ENCODE peak calls at places on chromosomes 12 and 14, in ten cellular contexts. H is cardiac muscle cell, J is stomach, D is HepG2, E is body of pancreas, C is heart right ventricle, U is right lobe of liver, Z is tibial nerve, P is lower lobe of right lung, A is ovary. V is an unnamed sample.

GRCh38 chr14:61662437-61663311 is 32.6 kb upstream of the HIF1A start:
- DNase-seq in A (no peak), C (no peak), U (no peak), E (peak; percentile 24), H (peak; percentile 80), D (peak; percentile 59), P (no peak), Z (no peak), J (peak; percentile 35), V (no peak)

GRCh38 chr12:82176761-82177490 is 181.3 kb downstream of the CCDC59 start:
- DNase-seq in U (no peak), C (no peak), P (no peak), H (no peak), Z (no peak), A (no peak), E (no peak), J (no peak), D (no peak), V (no peak)

GRCh38 chr14:92339426-92339825 is 16.5 kb downstream of the SLC24A4 start:
- DNase-seq in H (no peak), D (no peak), J (no peak), P (no peak), Z (no peak), U (no peak), A (no peak), C (no peak), E (no peak), V (no peak)

GRCh38 chr12:99200711-99201384 is 446.7 kb upstream of the GARIN6 start:
- DNase-seq in H (no peak), E (no peak), U (no peak), Z (no peak), A (no peak), C (no peak), P (no peak), J (no peak), D (no peak), V (no peak)

GRCh38 chr12:26496170-26496569 is 300.8 kb downstream of the SSPN start:
- DNase-seq in H (peak; percentile 34), E (no peak), J (no peak), C (no peak), P (no peak), D (no peak), Z (no peak), A (no peak), U (no peak), V (no peak)

GRCh38 chr14:103871596-103872480 is 24.5 kb upstream of the PPP1R13B start:
- DNase-seq in E (peak; percentile 96), J (peak; percentile 91), Z (no peak), U (peak; percentile 85), A (no peak), C (peak; percentile 76), P (peak; percentile 87), D (no peak), H (peak; percentile 46), V (no peak)

GRCh38 chr12:103455020-103455763 is 40.6 kb downstream of the C12orf42 start:
- DNase-seq in U (no peak), A (no peak), E (no peak), J (no peak), Z (no peak), D (no peak), C (no peak), H (no peak), P (no peak), V (no peak)

GRCh38 chr12:3204143-3204542 is 127.0 kb downstream of the TSPAN9 start:
- DNase-seq in U (no peak), C (peak; percentile 62), Z (no peak), H (no peak), E (no peak), A (no peak), J (no peak), D (no peak), P (no peak), V (no peak)

DNA sequence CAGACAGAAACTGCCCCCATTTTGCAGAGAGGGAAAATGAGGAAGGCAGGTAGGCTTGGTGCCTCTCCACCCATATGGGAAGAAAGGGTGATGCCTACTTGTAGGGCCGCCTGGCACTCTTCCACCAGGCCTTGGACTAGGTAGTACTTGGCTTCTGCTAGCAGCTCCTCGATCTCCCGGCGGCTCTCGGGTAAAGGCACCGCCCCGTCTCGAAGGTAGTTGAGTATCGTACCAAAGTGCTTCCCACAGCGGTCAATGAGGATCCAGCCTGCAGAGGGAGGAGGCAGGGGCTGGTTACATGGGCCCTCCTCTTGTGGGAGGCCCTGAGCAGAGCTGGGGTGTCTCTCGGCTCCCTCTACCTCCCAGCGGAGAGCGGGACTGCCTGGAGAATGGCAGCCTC is 16.6 kb downstream of the KCTD10 start:
- DNase-seq in A (no peak), Z (no peak), D (no peak), U (peak; percentile 24), J (no peak), H (no peak), P (peak; percentile 94), C (no peak), E (no peak), V (no peak)
- TF ChIP-seq CTCF in A (no peak), Z (no peak), D (no peak), U (no peak), J (no peak), H (no peak), P (no peak), C (no peak), E (no peak), V (no peak)

DNA sequence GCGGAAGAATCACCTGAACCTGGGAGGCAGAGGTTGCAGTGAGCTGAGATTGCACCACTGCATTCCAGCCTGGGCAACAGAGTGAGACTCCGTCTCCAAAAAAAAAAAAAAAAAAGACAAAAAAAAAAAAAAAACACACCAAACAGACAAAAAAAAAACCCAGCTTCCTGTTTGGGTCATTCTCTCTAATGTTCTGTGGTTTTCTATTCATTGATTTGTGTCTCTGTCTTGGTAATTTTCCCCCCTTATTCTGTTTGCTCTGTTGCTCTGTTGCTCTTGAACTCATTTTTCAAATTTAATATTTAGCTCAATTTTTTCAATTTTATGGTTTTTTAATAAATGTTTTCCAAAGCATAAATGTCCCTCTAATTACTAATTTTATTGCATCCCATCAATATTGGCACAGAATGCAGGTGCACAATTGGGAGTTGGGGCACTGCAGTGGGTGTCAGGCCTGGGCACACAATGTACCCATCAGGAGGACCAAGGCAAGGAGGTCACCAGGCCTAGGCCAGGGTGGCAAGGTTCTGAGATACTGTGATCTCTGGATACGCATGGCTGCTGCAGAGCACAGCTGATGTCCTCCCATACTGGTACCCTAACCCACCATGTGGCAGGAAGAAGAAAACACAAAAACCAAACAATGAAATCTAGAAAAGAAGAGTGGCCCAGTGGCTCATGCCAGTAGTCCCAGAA is 8.0 kb upstream of the GNPTAB start:
- DNase-seq in A (no peak), U (no peak), J (no peak), D (no peak), C (no peak), H (no peak), P (no peak), E (no peak), Z (no peak), V (no peak)
- H3K27ac ChIP-seq in A (no peak overlapping the region), U (no peak overlapping the region), J (no peak overlapping the region), D (no peak overlapping the region), C (no peak overlapping the region), H (no peak overlapping the region), P (no peak overlapping the region), E (no peak overlapping the region), Z (no peak overlapping the region), V (no peak overlapping the region)

DNA sequence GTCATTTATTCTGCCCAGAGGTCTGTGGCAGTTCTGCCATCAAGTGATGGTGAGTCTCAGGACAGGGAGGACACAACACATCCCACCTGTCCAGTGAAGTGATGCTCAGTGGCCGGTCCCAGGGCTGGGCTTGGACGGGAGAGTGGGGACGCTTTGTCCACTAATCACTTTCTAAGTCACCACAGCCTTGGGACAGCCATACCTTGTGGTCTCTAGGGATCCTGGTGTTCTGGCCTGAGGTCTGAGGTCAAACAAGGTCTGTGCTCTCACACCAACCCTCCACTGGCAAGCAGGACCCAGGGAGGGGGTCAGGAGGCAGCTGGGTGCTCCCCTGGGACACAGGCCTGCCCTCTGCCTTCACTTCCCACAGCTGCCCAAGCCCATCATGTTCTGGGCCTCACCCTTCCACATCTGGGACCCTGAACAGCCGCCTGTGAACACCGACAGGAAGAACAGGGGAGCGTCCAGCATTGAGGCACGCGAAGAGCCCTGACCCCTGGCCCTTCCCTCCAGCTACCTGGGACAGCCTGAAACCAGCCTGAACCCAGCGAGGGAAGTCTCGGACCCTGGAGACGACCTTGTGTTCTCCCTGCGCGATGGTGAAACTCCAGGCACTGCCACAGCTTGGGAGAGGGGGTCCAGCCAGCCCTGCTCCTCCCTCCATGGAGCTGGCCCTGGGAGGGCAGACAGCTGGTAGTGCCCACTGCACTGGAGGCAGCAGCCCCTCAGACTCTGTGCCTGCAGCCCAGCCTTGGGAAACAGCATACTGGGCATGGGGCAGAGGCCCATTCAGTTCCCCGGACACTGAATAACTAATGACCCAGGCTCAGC is 19.7 kb upstream of the GPR132 start:
- DNase-seq in U (no peak), Z (no peak), C (no peak), P (no peak), J (peak; percentile 13), A (peak; percentile 15), E (no peak), H (no peak), D (no peak), V (no peak)
- TF ChIP-seq CTCF in U (no peak), Z (no peak), C (no peak), P (no peak), J (no peak), A (no peak), E (no peak), H (no peak), D (no peak), V (no peak)

GRCh38 chr12:9707864-9708808 is 24.8 kb downstream of the CLECL1 start:
- DNase-seq in U (peak; percentile 44), P (peak; percentile 59), A (peak; percentile 22), J (peak; percentile 58), D (peak; percentile 31), E (peak; percentile 62), H (peak; percentile 76), Z (no peak), C (peak; percentile 50), V (peak; percentile 37)

GRCh38 chr12:9706081-9706685 is 26.7 kb downstream of the CLECL1 start:
- DNase-seq in D (no peak), C (no peak), Z (no peak), J (no peak), A (no peak), H (no peak), U (no peak), E (no peak), P (no peak), V (no peak)

GRCh38 chr12:9710584-9711375 is 22.1 kb downstream of the CLECL1 start:
- DNase-seq in P (no peak), A (no peak), E (no peak), Z (no peak), D (no peak), H (no peak), C (no peak), U (no peak), J (no peak), V (no peak)

GRCh38 chr12:9708853-9709252 is 24.0 kb downstream of the CLECL1 start:
- DNase-seq in E (no peak), D (no peak), H (no peak), A (no peak), Z (no peak), J (no peak), P (no peak), C (no peak), U (no peak), V (no peak)

DNA sequence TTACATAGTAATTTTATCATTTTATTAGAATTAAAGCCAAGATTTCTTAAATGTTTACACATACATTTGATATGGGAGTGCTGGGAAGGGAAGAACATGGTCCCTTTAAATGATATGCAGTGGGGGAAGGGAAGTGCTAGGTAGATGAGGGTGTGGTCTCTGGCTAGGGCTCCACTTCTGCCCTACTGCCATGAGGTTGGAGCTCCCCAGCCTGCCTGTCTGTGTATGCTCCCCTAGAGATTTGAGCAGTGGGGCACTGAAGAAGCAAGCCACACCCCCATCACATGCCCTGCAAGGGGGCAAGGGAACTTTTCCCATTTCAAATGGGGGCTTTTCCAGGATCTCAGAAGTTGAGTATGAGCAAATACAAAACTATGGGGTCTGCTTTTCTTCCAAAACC is 25.5 kb downstream of the CLECL1 start:
- DNase-seq in H (no peak), P (no peak), E (no peak), U (no peak), J (no peak), C (no peak), D (no peak), A (no peak), Z (no peak), V (no peak)
- H3K27ac ChIP-seq in H (no peak overlapping the region), P (no peak overlapping the region), E (no peak overlapping the region), U (no peak overlapping the region), J (no peak overlapping the region), C (peak overlapping the region; percentile 81), D (no peak overlapping the region), A (no peak overlapping the region), Z (no peak overlapping the region), V (no peak overlapping the region)